ENCODE peak calls at places on chromosomes 3 and 15, in five cellular contexts. U is astrocyte of the cerebellum, H is Daoy, J is thyroid gland, Y is AG08396. N is an unnamed sample.

GRCh38 chr3:8712045-8712870 is 21.3 kb upstream of the CAV3 start:
- DNase-seq in U (peak; percentile 8), H (peak; percentile 73), J (no peak), Y (peak; percentile 46), N (no peak)

GRCh38 chr3:96796101-96796500 is 18.3 kb upstream of the EPHA6 start:
- DNase-seq in U (no peak), H (no peak), J (no peak), Y (no peak), N (no peak)

GRCh38 chr3:115401891-115402501 is 221.3 kb upstream of the GAP43 start:
- DNase-seq in U (peak; percentile 46), H (peak; percentile 77), J (no peak), Y (peak; percentile 9), N (no peak)

GRCh38 chr15:72237286-72238224 is 6.6 kb upstream of the PKM start:
- DNase-seq in U (peak; percentile 97), H (peak; percentile 98), J (peak; percentile 30), Y (peak; percentile 92), N (peak; percentile 96)

GRCh38 chr3:189419022-189419421 is 212.2 kb upstream of the TP63 start:
- DNase-seq in U (no peak), H (no peak), J (no peak), Y (no peak), N (no peak)

GRCh38 chr3:138381413-138381901 is 33.1 kb downstream of the MRAS start:
- DNase-seq in U (peak; percentile 32), H (no peak), J (peak; percentile 92), Y (no peak), N (no peak)

GRCh38 chr15:99616773-99617342 is 51.1 kb downstream of the MEF2A start:
- DNase-seq in U (no peak), H (no peak), J (no peak), Y (no peak), N (no peak)

GRCh38 chr3:61608711-61609110 is 47.3 kb downstream of the PTPRG start:
- DNase-seq in U (no peak), H (no peak), J (no peak), Y (no peak), N (no peak)

N was measured in Caki2.